ENCODE peak calls at places on chromosome 17, in ten cellular contexts. One of them, this sample, is unnamed.

GRCh38 chr17:64385187-64386083 is 5.2 kb downstream of the PECAM1 start:
- DNase-seq in fibroblast of pulmonary artery: peak
- DNase-seq in NCI-H1105 treated with DMSO at 0.1 percent for 48 hours: no peak
- DNase-seq in hepatocyte: peak
- DNase-seq in activated CD4-positive, alpha-beta T cell treated with anti-CD3 and anti-CD28 coated beads, Interleukin-2, amount 10 ng/mL, durations not matched to agents 24 days and 14 days: peak
- DNase-seq in cardiac septum: peak
- DNase-seq in iris pigment epithelial cell: peak
- DNase-seq in DMS 273 treated with DMSO at 0.1 percent for 48 hours: no peak
- DNase-seq in A673: peak
- DNase-seq in M059J: peak
- DNase-seq in this sample: peak

GRCh38 chr17:45228121-45228941 is 6.6 kb downstream of the FMNL1 start:
- DNase-seq in fibroblast of pulmonary artery: no peak
- DNase-seq in NCI-H1105 treated with DMSO at 0.1 percent for 48 hours: no peak
- DNase-seq in hepatocyte: peak
- DNase-seq in activated CD4-positive, alpha-beta T cell treated with anti-CD3 and anti-CD28 coated beads, Interleukin-2, amount 10 ng/mL, durations not matched to agents 24 days and 14 days: peak
- DNase-seq in cardiac septum: no peak
- DNase-seq in iris pigment epithelial cell: no peak
- DNase-seq in DMS 273 treated with DMSO at 0.1 percent for 48 hours: no peak
- DNase-seq in A673: no peak
- DNase-seq in M059J: no peak
- DNase-seq in this sample: no peak

GRCh38 chr17:73211745-73212144 is 18.9 kb downstream of the COG1 start:
- DNase-seq in fibroblast of pulmonary artery: no peak
- DNase-seq in NCI-H1105 treated with DMSO at 0.1 percent for 48 hours: no peak
- DNase-seq in hepatocyte: no peak
- DNase-seq in activated CD4-positive, alpha-beta T cell treated with anti-CD3 and anti-CD28 coated beads, Interleukin-2, amount 10 ng/mL, durations not matched to agents 24 days and 14 days: peak
- DNase-seq in cardiac septum: no peak
- DNase-seq in iris pigment epithelial cell: peak
- DNase-seq in DMS 273 treated with DMSO at 0.1 percent for 48 hours: no peak
- DNase-seq in A673: no peak
- DNase-seq in M059J: no peak
- DNase-seq in this sample: no peak

GRCh38 chr17:66934040-66934439 is 30.5 kb upstream of the CACNG4 start:
- DNase-seq in fibroblast of pulmonary artery: no peak
- DNase-seq in NCI-H1105 treated with DMSO at 0.1 percent for 48 hours: no peak
- DNase-seq in hepatocyte: no peak
- DNase-seq in activated CD4-positive, alpha-beta T cell treated with anti-CD3 and anti-CD28 coated beads, Interleukin-2, amount 10 ng/mL, durations not matched to agents 24 days and 14 days: no peak
- DNase-seq in cardiac septum: no peak
- DNase-seq in iris pigment epithelial cell: no peak
- DNase-seq in DMS 273 treated with DMSO at 0.1 percent for 48 hours: no peak
- DNase-seq in A673: no peak
- DNase-seq in M059J: no peak
- DNase-seq in this sample: no peak

GRCh38 chr17:38746893-38747384 is 1.2 kb downstream of the PCGF2 start:
- DNase-seq in fibroblast of pulmonary artery: no peak
- DNase-seq in NCI-H1105 treated with DMSO at 0.1 percent for 48 hours: no peak
- DNase-seq in hepatocyte: no peak
- DNase-seq in activated CD4-positive, alpha-beta T cell treated with anti-CD3 and anti-CD28 coated beads, Interleukin-2, amount 10 ng/mL, durations not matched to agents 24 days and 14 days: no peak
- DNase-seq in cardiac septum: no peak
- DNase-seq in iris pigment epithelial cell: no peak
- DNase-seq in DMS 273 treated with DMSO at 0.1 percent for 48 hours: no peak
- DNase-seq in A673: no peak
- DNase-seq in M059J: no peak
- DNase-seq in this sample: no peak

GRCh38 chr17:73984981-73985380 is 218.5 kb upstream of the RPL38 start:
- DNase-seq in fibroblast of pulmonary artery: no peak
- DNase-seq in NCI-H1105 treated with DMSO at 0.1 percent for 48 hours: no peak
- DNase-seq in hepatocyte: no peak
- DNase-seq in activated CD4-positive, alpha-beta T cell treated with anti-CD3 and anti-CD28 coated beads, Interleukin-2, amount 10 ng/mL, durations not matched to agents 24 days and 14 days: no peak
- DNase-seq in cardiac septum: peak
- DNase-seq in iris pigment epithelial cell: no peak
- DNase-seq in DMS 273 treated with DMSO at 0.1 percent for 48 hours: no peak
- DNase-seq in A673: no peak
- DNase-seq in M059J: no peak
- DNase-seq in this sample: no peak

GRCh38 chr17:70332356-70332755 is 163.0 kb downstream of the KCNJ2 start:
- DNase-seq in fibroblast of pulmonary artery: no peak
- DNase-seq in NCI-H1105 treated with DMSO at 0.1 percent for 48 hours: no peak
- DNase-seq in hepatocyte: no peak
- DNase-seq in activated CD4-positive, alpha-beta T cell treated with anti-CD3 and anti-CD28 coated beads, Interleukin-2, amount 10 ng/mL, durations not matched to agents 24 days and 14 days: no peak
- DNase-seq in cardiac septum: no peak
- DNase-seq in iris pigment epithelial cell: no peak
- DNase-seq in DMS 273 treated with DMSO at 0.1 percent for 48 hours: no peak
- DNase-seq in A673: no peak
- DNase-seq in M059J: no peak
- DNase-seq in this sample: no peak

GRCh38 chr17:73030501-73030911 is 62.0 kb downstream of the SLC39A11 start:
- DNase-seq in fibroblast of pulmonary artery: peak
- DNase-seq in NCI-H1105 treated with DMSO at 0.1 percent for 48 hours: no peak
- DNase-seq in hepatocyte: peak
- DNase-seq in activated CD4-positive, alpha-beta T cell treated with anti-CD3 and anti-CD28 coated beads, Interleukin-2, amount 10 ng/mL, durations not matched to agents 24 days and 14 days: no peak
- DNase-seq in cardiac septum: no peak
- DNase-seq in iris pigment epithelial cell: no peak
- DNase-seq in DMS 273 treated with DMSO at 0.1 percent for 48 hours: no peak
- DNase-seq in A673: no peak
- DNase-seq in M059J: no peak
- DNase-seq in this sample: no peak

GRCh38 chr17:30831257-30831656 is 509 bp upstream of the ATAD5 start:
- DNase-seq in fibroblast of pulmonary artery: peak
- DNase-seq in NCI-H1105 treated with DMSO at 0.1 percent for 48 hours: peak
- DNase-seq in hepatocyte: peak
- DNase-seq in activated CD4-positive, alpha-beta T cell treated with anti-CD3 and anti-CD28 coated beads, Interleukin-2, amount 10 ng/mL, durations not matched to agents 24 days and 14 days: peak
- DNase-seq in cardiac septum: no peak
- DNase-seq in iris pigment epithelial cell: peak
- DNase-seq in DMS 273 treated with DMSO at 0.1 percent for 48 hours: no peak
- DNase-seq in A673: peak
- DNase-seq in M059J: no peak
- DNase-seq in this sample: no peak

GRCh38 chr17:64774888-64775600 is 112.9 kb upstream of the SMURF2 start:
- DNase-seq in fibroblast of pulmonary artery: no peak
- DNase-seq in NCI-H1105 treated with DMSO at 0.1 percent for 48 hours: no peak
- DNase-seq in hepatocyte: no peak
- DNase-seq in activated CD4-positive, alpha-beta T cell treated with anti-CD3 and anti-CD28 coated beads, Interleukin-2, amount 10 ng/mL, durations not matched to agents 24 days and 14 days: no peak
- DNase-seq in cardiac septum: peak
- DNase-seq in iris pigment epithelial cell: no peak
- DNase-seq in DMS 273 treated with DMSO at 0.1 percent for 48 hours: no peak
- DNase-seq in A673: no peak
- DNase-seq in M059J: no peak
- DNase-seq in this sample: no peak

GRCh38 chr17:15431766-15432165 is 35.7 kb downstream of the CDRT4 start:
- DNase-seq in fibroblast of pulmonary artery: no peak
- DNase-seq in NCI-H1105 treated with DMSO at 0.1 percent for 48 hours: no peak
- DNase-seq in hepatocyte: no peak
- DNase-seq in activated CD4-positive, alpha-beta T cell treated with anti-CD3 and anti-CD28 coated beads, Interleukin-2, amount 10 ng/mL, durations not matched to agents 24 days and 14 days: no peak
- DNase-seq in cardiac septum: no peak
- DNase-seq in iris pigment epithelial cell: no peak
- DNase-seq in DMS 273 treated with DMSO at 0.1 percent for 48 hours: no peak
- DNase-seq in A673: no peak
- DNase-seq in M059J: no peak
- DNase-seq in this sample: no peak

GRCh38 chr17:77880702-77881450 is 77.6 kb upstream of the TNRC6C start:
- DNase-seq in fibroblast of pulmonary artery: no peak
- DNase-seq in NCI-H1105 treated with DMSO at 0.1 percent for 48 hours: no peak
- DNase-seq in hepatocyte: no peak
- DNase-seq in activated CD4-positive, alpha-beta T cell treated with anti-CD3 and anti-CD28 coated beads, Interleukin-2, amount 10 ng/mL, durations not matched to agents 24 days and 14 days: no peak
- DNase-seq in cardiac septum: no peak
- DNase-seq in iris pigment epithelial cell: no peak
- DNase-seq in DMS 273 treated with DMSO at 0.1 percent for 48 hours: no peak
- DNase-seq in A673: no peak
- DNase-seq in M059J: no peak
- DNase-seq in this sample: no peak

GRCh38 chr17:39281806-39282205 is 56.1 kb upstream of the STAC2 start:
- DNase-seq in fibroblast of pulmonary artery: peak
- DNase-seq in NCI-H1105 treated with DMSO at 0.1 percent for 48 hours: no peak
- DNase-seq in hepatocyte: no peak
- DNase-seq in activated CD4-positive, alpha-beta T cell treated with anti-CD3 and anti-CD28 coated beads, Interleukin-2, amount 10 ng/mL, durations not matched to agents 24 days and 14 days: no peak
- DNase-seq in cardiac septum: no peak
- DNase-seq in iris pigment epithelial cell: peak
- DNase-seq in DMS 273 treated with DMSO at 0.1 percent for 48 hours: no peak
- DNase-seq in A673: no peak
- DNase-seq in M059J: peak
- DNase-seq in this sample: no peak

GRCh38 chr17:7178973-7179316 is 225 bp downstream of the ASGR1 start:
- DNase-seq in fibroblast of pulmonary artery: no peak
- DNase-seq in NCI-H1105 treated with DMSO at 0.1 percent for 48 hours: no peak
- DNase-seq in hepatocyte: no peak
- DNase-seq in activated CD4-positive, alpha-beta T cell treated with anti-CD3 and anti-CD28 coated beads, Interleukin-2, amount 10 ng/mL, durations not matched to agents 24 days and 14 days: no peak
- DNase-seq in cardiac septum: no peak
- DNase-seq in iris pigment epithelial cell: no peak
- DNase-seq in DMS 273 treated with DMSO at 0.1 percent for 48 hours: no peak
- DNase-seq in A673: no peak
- DNase-seq in M059J: no peak
- DNase-seq in this sample: no peak

GRCh38 chr17:28727727-28728363 is 743 bp upstream of the NEK8 start:
- DNase-seq in fibroblast of pulmonary artery: peak
- DNase-seq in NCI-H1105 treated with DMSO at 0.1 percent for 48 hours: peak
- DNase-seq in hepatocyte: peak
- DNase-seq in activated CD4-positive, alpha-beta T cell treated with anti-CD3 and anti-CD28 coated beads, Interleukin-2, amount 10 ng/mL, durations not matched to agents 24 days and 14 days: peak
- DNase-seq in cardiac septum: no peak
- DNase-seq in iris pigment epithelial cell: peak
- DNase-seq in DMS 273 treated with DMSO at 0.1 percent for 48 hours: peak
- DNase-seq in A673: peak
- DNase-seq in M059J: peak
- DNase-seq in this sample: peak

GRCh38 chr17:63634163-63634562 is 11.9 kb downstream of the MAP3K3 start:
- DNase-seq in fibroblast of pulmonary artery: peak
- DNase-seq in NCI-H1105 treated with DMSO at 0.1 percent for 48 hours: no peak
- DNase-seq in hepatocyte: no peak
- DNase-seq in activated CD4-positive, alpha-beta T cell treated with anti-CD3 and anti-CD28 coated beads, Interleukin-2, amount 10 ng/mL, durations not matched to agents 24 days and 14 days: no peak
- DNase-seq in cardiac septum: no peak
- DNase-seq in iris pigment epithelial cell: peak
- DNase-seq in DMS 273 treated with DMSO at 0.1 percent for 48 hours: no peak
- DNase-seq in A673: peak
- DNase-seq in M059J: no peak
- DNase-seq in this sample: no peak

GRCh38 chr17:39688475-39688835 is 598 bp upstream of the PGAP3 start:
- DNase-seq in fibroblast of pulmonary artery: no peak
- DNase-seq in NCI-H1105 treated with DMSO at 0.1 percent for 48 hours: no peak
- DNase-seq in hepatocyte: no peak
- DNase-seq in activated CD4-positive, alpha-beta T cell treated with anti-CD3 and anti-CD28 coated beads, Interleukin-2, amount 10 ng/mL, durations not matched to agents 24 days and 14 days: peak
- DNase-seq in cardiac septum: no peak
- DNase-seq in iris pigment epithelial cell: peak
- DNase-seq in DMS 273 treated with DMSO at 0.1 percent for 48 hours: no peak
- DNase-seq in A673: no peak
- DNase-seq in M059J: no peak
- DNase-seq in this sample: no peak

GRCh38 chr17:82962163-82962720 is 117.2 kb upstream of the METRNL start:
- DNase-seq in fibroblast of pulmonary artery: no peak
- DNase-seq in NCI-H1105 treated with DMSO at 0.1 percent for 48 hours: no peak
- DNase-seq in hepatocyte: no peak
- DNase-seq in activated CD4-positive, alpha-beta T cell treated with anti-CD3 and anti-CD28 coated beads, Interleukin-2, amount 10 ng/mL, durations not matched to agents 24 days and 14 days: no peak
- DNase-seq in cardiac septum: no peak
- DNase-seq in iris pigment epithelial cell: peak
- DNase-seq in DMS 273 treated with DMSO at 0.1 percent for 48 hours: no peak
- DNase-seq in A673: no peak
- DNase-seq in M059J: peak
- DNase-seq in this sample: peak

GRCh38 chr17:55555772-55556171 is 44.5 kb upstream of the SMIM36 start:
- DNase-seq in fibroblast of pulmonary artery: no peak
- DNase-seq in NCI-H1105 treated with DMSO at 0.1 percent for 48 hours: no peak
- DNase-seq in hepatocyte: no peak
- DNase-seq in activated CD4-positive, alpha-beta T cell treated with anti-CD3 and anti-CD28 coated beads, Interleukin-2, amount 10 ng/mL, durations not matched to agents 24 days and 14 days: no peak
- DNase-seq in cardiac septum: no peak
- DNase-seq in iris pigment epithelial cell: no peak
- DNase-seq in DMS 273 treated with DMSO at 0.1 percent for 48 hours: no peak
- DNase-seq in A673: no peak
- DNase-seq in M059J: no peak
- DNase-seq in this sample: no peak

GRCh38 chr17:39684369-39685043 is 3.4 kb downstream of the PGAP3 start:
- DNase-seq in fibroblast of pulmonary artery: no peak
- DNase-seq in NCI-H1105 treated with DMSO at 0.1 percent for 48 hours: no peak
- DNase-seq in hepatocyte: no peak
- DNase-seq in activated CD4-positive, alpha-beta T cell treated with anti-CD3 and anti-CD28 coated beads, Interleukin-2, amount 10 ng/mL, durations not matched to agents 24 days and 14 days: no peak
- DNase-seq in cardiac septum: no peak
- DNase-seq in iris pigment epithelial cell: no peak
- DNase-seq in DMS 273 treated with DMSO at 0.1 percent for 48 hours: no peak
- DNase-seq in A673: no peak
- DNase-seq in M059J: no peak
- DNase-seq in this sample: no peak

GRCh38 chr17:35291802-35292201 is 48.9 kb downstream of the SLFN5 start:
- DNase-seq in fibroblast of pulmonary artery: peak
- DNase-seq in NCI-H1105 treated with DMSO at 0.1 percent for 48 hours: no peak
- DNase-seq in hepatocyte: no peak
- DNase-seq in activated CD4-positive, alpha-beta T cell treated with anti-CD3 and anti-CD28 coated beads, Interleukin-2, amount 10 ng/mL, durations not matched to agents 24 days and 14 days: peak
- DNase-seq in cardiac septum: no peak
- DNase-seq in iris pigment epithelial cell: peak
- DNase-seq in DMS 273 treated with DMSO at 0.1 percent for 48 hours: no peak
- DNase-seq in A673: no peak
- DNase-seq in M059J: peak
- DNase-seq in this sample: no peak

GRCh38 chr17:1234455-1234854 is 35.8 kb upstream of the BHLHA9 start:
- DNase-seq in fibroblast of pulmonary artery: no peak
- DNase-seq in NCI-H1105 treated with DMSO at 0.1 percent for 48 hours: no peak
- DNase-seq in hepatocyte: no peak
- DNase-seq in activated CD4-positive, alpha-beta T cell treated with anti-CD3 and anti-CD28 coated beads, Interleukin-2, amount 10 ng/mL, durations not matched to agents 24 days and 14 days: no peak
- DNase-seq in cardiac septum: no peak
- DNase-seq in iris pigment epithelial cell: no peak
- DNase-seq in DMS 273 treated with DMSO at 0.1 percent for 48 hours: no peak
- DNase-seq in A673: no peak
- DNase-seq in M059J: no peak
- DNase-seq in this sample: no peak

GRCh38 chr17:57959929-57960328 is 4.7 kb upstream of the CUEDC1 start:
- DNase-seq in fibroblast of pulmonary artery: no peak
- DNase-seq in NCI-H1105 treated with DMSO at 0.1 percent for 48 hours: no peak
- DNase-seq in hepatocyte: no peak
- DNase-seq in activated CD4-positive, alpha-beta T cell treated with anti-CD3 and anti-CD28 coated beads, Interleukin-2, amount 10 ng/mL, durations not matched to agents 24 days and 14 days: no peak
- DNase-seq in cardiac septum: no peak
- DNase-seq in iris pigment epithelial cell: no peak
- DNase-seq in DMS 273 treated with DMSO at 0.1 percent for 48 hours: no peak
- DNase-seq in A673: no peak
- DNase-seq in M059J: no peak
- DNase-seq in this sample: no peak

GRCh38 chr17:32445976-32446375 is 1.7 kb downstream of the PSMD11 start:
- DNase-seq in fibroblast of pulmonary artery: peak
- DNase-seq in NCI-H1105 treated with DMSO at 0.1 percent for 48 hours: no peak
- DNase-seq in hepatocyte: no peak
- DNase-seq in activated CD4-positive, alpha-beta T cell treated with anti-CD3 and anti-CD28 coated beads, Interleukin-2, amount 10 ng/mL, durations not matched to agents 24 days and 14 days: no peak
- DNase-seq in cardiac septum: no peak
- DNase-seq in iris pigment epithelial cell: peak
- DNase-seq in DMS 273 treated with DMSO at 0.1 percent for 48 hours: no peak
- DNase-seq in A673: peak
- DNase-seq in M059J: no peak
- DNase-seq in this sample: no peak

GRCh38 chr17:45429338-45430005 is 3.2 kb downstream of the ARHGAP27 start:
- DNase-seq in fibroblast of pulmonary artery: no peak
- DNase-seq in NCI-H1105 treated with DMSO at 0.1 percent for 48 hours: no peak
- DNase-seq in hepatocyte: peak
- DNase-seq in activated CD4-positive, alpha-beta T cell treated with anti-CD3 and anti-CD28 coated beads, Interleukin-2, amount 10 ng/mL, durations not matched to agents 24 days and 14 days: no peak
- DNase-seq in cardiac septum: peak
- DNase-seq in iris pigment epithelial cell: no peak
- DNase-seq in DMS 273 treated with DMSO at 0.1 percent for 48 hours: no peak
- DNase-seq in A673: peak
- DNase-seq in M059J: no peak
- DNase-seq in this sample: no peak

GRCh38 chr17:49108318-49108717 is 24.3 kb upstream of the B4GALNT2 start:
- DNase-seq in fibroblast of pulmonary artery: peak
- DNase-seq in NCI-H1105 treated with DMSO at 0.1 percent for 48 hours: no peak
- DNase-seq in hepatocyte: no peak
- DNase-seq in activated CD4-positive, alpha-beta T cell treated with anti-CD3 and anti-CD28 coated beads, Interleukin-2, amount 10 ng/mL, durations not matched to agents 24 days and 14 days: no peak
- DNase-seq in cardiac septum: no peak
- DNase-seq in iris pigment epithelial cell: peak
- DNase-seq in DMS 273 treated with DMSO at 0.1 percent for 48 hours: no peak
- DNase-seq in A673: peak
- DNase-seq in M059J: peak
- DNase-seq in this sample: peak